ENCODE peak calls at places on chromosomes 16 and 17, in six cellular contexts. B is brain microvascular endothelial cell; O is naive thymus-derived CD4-positive, alpha-beta T cell; M is left ventricle myocardium inferior; T is neural progenitor cell; X is RWPE1. R is an unnamed sample.

GRCh38 chr16:10988164-10988803 is 43.9 kb downstream of the CLEC16A start:
- DNase-seq in M (no peak), X (no peak), B (no peak), O (no peak), T (peak; percentile 35), R (no peak)

GRCh38 chr17:57946798-57947358 is 8.3 kb downstream of the CUEDC1 start:
- DNase-seq in X (peak; percentile 80), B (peak; percentile 64), T (no peak), M (no peak), O (peak; percentile 14), R (peak; percentile 89)

GRCh38 chr16:14309001-14309886 is 238.1 kb downstream of the MRTFB start:
- DNase-seq in M (no peak), X (peak; percentile 77), O (peak; percentile 67), T (peak; percentile 42), B (no peak), R (peak; percentile 87)

GRCh38 chr16:57300387-57301125 is 16.1 kb upstream of the PLLP start:
- DNase-seq in B (peak; percentile 98), X (peak; percentile 99), M (peak; percentile 98), T (peak; percentile 100), O (peak; percentile 99), R (peak; percentile 93)

GRCh38 chr17:19447085-19447583 is 36.1 kb downstream of the RNF112 start:
- DNase-seq in B (peak; percentile 75), X (peak; percentile 60), O (peak; percentile 51), T (peak; percentile 79), M (no peak), R (peak; percentile 24)

GRCh38 chr17:47318197-47318918 is 5.4 kb upstream of the EFCAB13 start:
- DNase-seq in X (no peak), O (no peak), M (no peak), B (no peak), T (no peak), R (no peak)

GRCh38 chr17:55706808-55707773 is 15.6 kb downstream of the TMEM100 start:
- DNase-seq in B (no peak), M (no peak), X (no peak), O (no peak), T (peak; percentile 55), R (no peak)

GRCh38 chr16:11095935-11096334 is 151.6 kb downstream of the CLEC16A start:
- DNase-seq in T (no peak), B (no peak), M (no peak), O (no peak), X (no peak), R (no peak)

GRCh38 chr17:7654832-7655540 is 4.3 kb downstream of the ATP1B2 start:
- DNase-seq in T (no peak), M (no peak), X (no peak), B (peak; percentile 31), O (no peak), R (no peak)

GRCh38 chr16:49347476-49347875 is 26.1 kb upstream of the C16orf78 start:
- DNase-seq in B (no peak), X (no peak), M (no peak), T (no peak), O (no peak), R (no peak)

GRCh38 chr17:66527335-66527734 is 224.9 kb downstream of the PRKCA start:
- DNase-seq in X (no peak), O (no peak), T (peak; percentile 66), M (no peak), B (no peak), R (no peak)

GRCh38 chr17:8701221-8701620 is 43.4 kb downstream of the CCDC42 start:
- DNase-seq in X (no peak), B (no peak), T (no peak), M (no peak), O (no peak), R (no peak)

GRCh38 chr17:65154770-65155589 is 17.8 kb downstream of the RGS9 start:
- DNase-seq in X (peak; percentile 53), M (no peak), B (no peak), O (no peak), T (no peak), R (peak; percentile 43)

GRCh38 chr16:1036121-1036520 is 36.4 kb upstream of the SSTR5 start:
- DNase-seq in M (no peak), O (no peak), B (no peak), T (no peak), X (peak; percentile 14), R (no peak)

GRCh38 chr17:72053069-72053846 is 67.6 kb upstream of the SOX9 start:
- DNase-seq in B (no peak), O (no peak), M (no peak), T (peak; percentile 41), X (no peak), R (no peak)

GRCh38 chr16:65421596-65421995 is 299.7 kb upstream of the CDH11 start:
- DNase-seq in B (no peak), X (no peak), M (no peak), T (no peak), O (no peak), R (no peak)

GRCh38 chr17:75703191-75703590 is 18.1 kb upstream of the ITGB4 start:
- DNase-seq in X (no peak), T (no peak), O (no peak), M (no peak), B (no peak), R (no peak)

GRCh38 chr17:75703591-75703990 is 17.7 kb upstream of the ITGB4 start:
- DNase-seq in M (no peak), T (no peak), B (no peak), X (no peak), O (no peak), R (no peak)

GRCh38 chr17:75697651-75698291 is 23.5 kb upstream of the ITGB4 start:
- DNase-seq in B (no peak), O (no peak), M (no peak), X (no peak), T (no peak), R (no peak)

GRCh38 chr17:75698659-75699058 is 22.6 kb upstream of the ITGB4 start:
- DNase-seq in T (no peak), O (no peak), B (no peak), M (no peak), X (no peak), R (no peak)

DNA sequence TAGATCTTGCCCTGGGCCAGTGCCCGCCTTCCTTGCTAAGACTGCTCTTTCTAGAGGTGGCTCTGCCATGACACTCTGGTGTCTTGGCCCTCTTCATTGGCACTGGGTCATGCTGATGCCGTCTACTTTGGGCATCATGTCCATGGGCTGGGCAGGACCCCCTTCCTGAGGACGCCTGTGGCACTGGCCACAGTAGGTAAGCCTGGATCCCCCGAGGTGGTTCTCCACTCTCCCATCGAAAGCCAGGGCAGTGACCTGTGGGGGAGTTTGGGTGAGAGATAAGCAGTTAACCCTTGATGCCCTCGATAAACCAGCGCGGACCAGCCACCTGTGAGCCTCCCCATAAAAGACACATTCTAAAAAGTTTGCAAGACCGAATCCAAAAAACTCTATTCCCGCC is 20.0 kb upstream of the ITGB4 start:
- DNase-seq in T (no peak), B (no peak), X (no peak), M (no peak), O (no peak), R (no peak)
- H3K27ac ChIP-seq in T (no peak overlapping the region), B (peak overlapping the region; percentile 83), X (peak overlapping the region; percentile 100), M (peak overlapping the region; percentile 96), O (no peak overlapping the region), R (peak overlapping the region; percentile 79)

GRCh38 chr16:3689731-3690130 is 27.6 kb downstream of the TRAP1 start:
- DNase-seq in O (no peak), B (no peak), X (no peak), T (no peak), M (no peak), R (no peak)
- H3K27ac ChIP-seq in O (no peak overlapping the region), B (no peak overlapping the region), X (peak overlapping the region; percentile 52), T (no peak overlapping the region), M (peak overlapping the region; percentile 71), R (no peak overlapping the region)

GRCh38 chr16:53501216-53501859 is 1.7 kb downstream of the AKTIP start:
- DNase-seq in X (no peak), M (no peak), B (no peak), T (no peak), O (no peak), R (no peak)

GRCh38 chr16:53504665-53505064 is 1.7 kb upstream of the AKTIP start:
- DNase-seq in M (no peak), O (no peak), T (no peak), X (no peak), B (peak; percentile 89), R (no peak)

GRCh38 chr16:53503270-53503911 is 382 bp upstream of the AKTIP start:
- DNase-seq in T (peak; percentile 100), O (peak; percentile 100), M (peak; percentile 100), X (peak; percentile 100), B (peak; percentile 100), R (peak; percentile 100)

GRCh38 chr16:53504161-53504663 is 1.2 kb upstream of the AKTIP start:
- DNase-seq in B (peak; percentile 61), M (peak; percentile 58), X (no peak), T (peak; percentile 42), O (no peak), R (peak; percentile 18)

DNA sequence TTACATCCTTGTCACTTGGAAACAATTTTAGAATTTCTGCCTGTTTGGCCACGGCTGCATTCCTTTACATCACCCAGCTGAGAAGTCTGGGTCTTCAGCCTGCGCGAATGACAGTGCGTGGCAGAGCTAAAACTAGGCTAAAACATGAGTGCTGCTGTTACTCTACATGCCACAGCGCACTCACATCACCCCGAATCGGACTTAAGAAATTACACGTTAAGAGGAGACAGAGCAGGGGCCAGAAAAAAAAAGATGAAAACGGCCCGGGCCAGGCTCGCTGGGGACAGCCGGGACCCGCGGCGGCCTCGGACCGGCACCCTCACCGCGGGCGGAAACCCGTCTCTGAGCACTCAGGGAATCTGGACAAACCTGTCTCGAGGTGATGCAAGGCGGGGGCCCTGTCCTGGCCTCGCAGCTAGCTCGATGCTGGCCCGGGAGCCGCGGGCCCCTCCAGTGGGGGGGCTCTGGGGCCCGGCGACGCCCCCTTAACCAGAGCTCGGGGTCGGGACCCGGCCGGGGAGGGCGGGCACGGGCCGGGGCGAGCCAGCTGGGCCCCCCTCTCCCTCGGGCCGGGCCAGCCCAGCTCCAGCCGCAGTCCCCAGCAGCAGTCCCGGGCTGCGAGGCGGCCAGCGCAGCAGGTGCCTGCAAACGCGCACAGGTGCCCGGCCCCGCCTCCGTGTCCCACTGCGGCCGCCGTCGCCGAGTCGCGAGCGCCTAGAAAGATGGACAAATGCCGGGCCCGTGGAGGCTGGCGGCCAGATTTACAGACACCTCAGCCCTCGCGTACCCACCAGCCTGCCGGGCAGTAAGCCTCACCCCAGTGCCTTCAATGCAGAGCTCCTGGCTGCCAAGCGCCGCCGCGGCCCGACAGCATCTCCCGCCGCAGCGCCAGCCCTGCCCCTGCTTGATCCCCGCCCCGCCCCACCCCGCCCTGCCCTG is at the start of gene AKTIP:
- DNase-seq in X (peak; percentile 37), B (peak; percentile 36), O (no peak), M (peak; percentile 37), T (peak; percentile 44), R (peak; percentile 34)
- H3K27ac ChIP-seq in X (peak within 1 kb of the TSS; percentile 87), B (peak within 1 kb of the TSS; percentile 82), O (peak within 1 kb of the TSS; percentile 80), M (peak within 1 kb of the TSS; percentile 98), T (peak within 1 kb of the TSS; percentile 50), R (no peak within 1 kb of the TSS)

DNA sequence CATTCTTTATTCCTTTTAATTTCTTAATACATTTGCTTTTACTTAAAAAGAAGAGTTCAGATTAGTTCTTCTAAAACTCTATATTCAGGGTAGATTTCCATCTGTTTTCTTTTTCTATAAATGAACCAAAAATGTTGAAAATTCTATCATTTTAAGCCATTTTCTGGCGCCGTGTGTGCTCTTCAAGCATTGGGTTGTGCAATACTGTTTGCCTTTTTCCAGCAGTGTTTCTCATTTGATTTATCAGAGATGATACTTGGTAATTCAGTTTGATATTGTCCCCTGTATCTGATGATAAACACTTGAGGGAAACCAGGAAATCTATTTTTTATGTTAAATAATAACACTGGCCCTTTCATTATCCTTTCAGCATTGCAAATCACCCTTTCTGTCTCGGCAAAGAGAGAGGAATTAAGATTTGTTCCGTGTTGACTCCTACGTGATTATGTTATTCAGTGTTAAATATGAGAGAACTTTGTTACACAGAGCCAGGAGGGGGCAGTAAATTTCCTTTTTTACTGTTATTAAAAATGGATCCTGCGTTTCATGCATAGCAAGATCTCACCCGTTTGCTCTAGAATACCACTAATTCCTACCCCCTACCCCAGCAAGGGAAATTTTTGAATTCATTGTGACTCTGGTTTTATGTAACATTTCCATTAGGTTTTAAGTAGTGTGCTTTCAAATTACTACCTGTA is 606.9 kb upstream of the RBFOX1 start:
- DNase-seq in M (no peak), B (no peak), T (peak; percentile 34), O (no peak), X (no peak), R (no peak)
- H3K27ac ChIP-seq in M (no peak overlapping the region), B (no peak overlapping the region), T (no peak overlapping the region), O (no peak overlapping the region), X (no peak overlapping the region), R (no peak overlapping the region)

R was measured in foreskin keratinocyte.